ENCODE peak calls at places on chromosomes 3 and 15, in five cellular contexts. One of them, this sample, is unnamed.

GRCh38 chr3:7290062-7290825 is 429.3 kb downstream of the GRM7 start:
- DNase-seq in AG04450: no peak
- DNase-seq in left lung: no peak
- DNase-seq in mammary epithelial cell: no peak
- DNase-seq in MM.1S: no peak
- DNase-seq in this sample: no peak

GRCh38 chr15:22944651-22945050 is 35.5 kb downstream of the CYFIP1 start:
- DNase-seq in left lung: no peak
- DNase-seq in AG04450: no peak
- DNase-seq in mammary epithelial cell: peak; percentile 58
- DNase-seq in MM.1S: no peak
- DNase-seq in this sample: no peak

GRCh38 chr3:32313169-32313568 is 74.7 kb downstream of the CMTM8 start:
- DNase-seq in mammary epithelial cell: no peak
- DNase-seq in AG04450: no peak
- DNase-seq in MM.1S: no peak
- DNase-seq in left lung: no peak
- DNase-seq in this sample: no peak

GRCh38 chr3:12194209-12194608 is 35.5 kb upstream of the TIMP4 start:
- DNase-seq in left lung: no peak
- DNase-seq in mammary epithelial cell: peak; percentile 81
- DNase-seq in AG04450: peak; percentile 69
- DNase-seq in MM.1S: no peak
- DNase-seq in this sample: peak; percentile 88

GRCh38 chr3:70824785-70825184 is 512.3 kb upstream of the MDFIC2 start:
- DNase-seq in mammary epithelial cell: peak; percentile 54
- DNase-seq in AG04450: peak; percentile 53
- DNase-seq in MM.1S: no peak
- DNase-seq in left lung: no peak
- DNase-seq in this sample: peak; percentile 58

GRCh38 chr3:134236505-134236904 is 14.2 kb downstream of the RYK start:
- DNase-seq in left lung: no peak
- DNase-seq in AG04450: no peak
- DNase-seq in mammary epithelial cell: no peak
- DNase-seq in MM.1S: no peak
- DNase-seq in this sample: no peak

GRCh38 chr15:59668571-59668970 is 11.3 kb upstream of the GTF2A2 start:
- DNase-seq in MM.1S: no peak
- DNase-seq in mammary epithelial cell: no peak
- DNase-seq in AG04450: no peak
- DNase-seq in left lung: no peak
- DNase-seq in this sample: no peak

GRCh38 chr15:42137461-42138261 is 18.8 kb downstream of the PLA2G4F start:
- DNase-seq in left lung: no peak
- DNase-seq in MM.1S: peak; percentile 42
- DNase-seq in mammary epithelial cell: peak; percentile 40
- DNase-seq in AG04450: no peak
- DNase-seq in this sample: peak; percentile 81

GRCh38 chr3:156109989-156110388 is 10.4 kb upstream of the KCNAB1 start:
- DNase-seq in mammary epithelial cell: no peak
- DNase-seq in MM.1S: no peak
- DNase-seq in left lung: no peak
- DNase-seq in AG04450: no peak
- DNase-seq in this sample: no peak

GRCh38 chr3:19046440-19046839 is 101.9 kb upstream of the KCNH8 start:
- DNase-seq in AG04450: no peak
- DNase-seq in left lung: no peak
- DNase-seq in mammary epithelial cell: no peak
- DNase-seq in MM.1S: peak; percentile 21
- DNase-seq in this sample: no peak

GRCh38 chr3:177960014-177960413 is 576.2 kb upstream of the KCNMB2 start:
- DNase-seq in left lung: no peak
- DNase-seq in AG04450: no peak
- DNase-seq in mammary epithelial cell: no peak
- DNase-seq in MM.1S: no peak
- DNase-seq in this sample: no peak

GRCh38 chr3:28799084-28799483 is 450.5 kb upstream of the AZI2 start:
- DNase-seq in mammary epithelial cell: no peak
- DNase-seq in left lung: no peak
- DNase-seq in MM.1S: no peak
- DNase-seq in AG04450: no peak
- DNase-seq in this sample: peak; percentile 4

GRCh38 chr3:98034486-98034885 is 629 bp downstream of the GABRR3 start:
- DNase-seq in mammary epithelial cell: no peak
- DNase-seq in left lung: no peak
- DNase-seq in AG04450: no peak
- DNase-seq in MM.1S: no peak
- DNase-seq in this sample: no peak

GRCh38 chr15:90009301-90010063 is 8.4 kb downstream of the ZNF710 start:
- DNase-seq in mammary epithelial cell: no peak
- DNase-seq in MM.1S: no peak
- DNase-seq in left lung: no peak
- DNase-seq in AG04450: no peak
- DNase-seq in this sample: no peak

GRCh38 chr3:19149388-19149787 is 1.1 kb downstream of the KCNH8 start:
- DNase-seq in left lung: no peak
- DNase-seq in MM.1S: peak; percentile 60
- DNase-seq in mammary epithelial cell: no peak
- DNase-seq in AG04450: no peak
- DNase-seq in this sample: peak; percentile 29

GRCh38 chr3:46407976-46408375 is 917 bp downstream of the CCRL2 start:
- DNase-seq in left lung: no peak
- DNase-seq in mammary epithelial cell: no peak
- DNase-seq in AG04450: no peak
- DNase-seq in MM.1S: no peak
- DNase-seq in this sample: peak; percentile 48

GRCh38 chr3:179526989-179527391 is 35.7 kb upstream of the ACTL6A start:
- DNase-seq in mammary epithelial cell: peak; percentile 7
- DNase-seq in MM.1S: no peak
- DNase-seq in AG04450: peak; percentile 62
- DNase-seq in left lung: no peak
- DNase-seq in this sample: peak; percentile 77

GRCh38 chr3:71581981-71582611 is 1.4 kb downstream of the FOXP1 start:
- DNase-seq in MM.1S: no peak
- DNase-seq in left lung: peak; percentile 92
- DNase-seq in AG04450: no peak
- DNase-seq in mammary epithelial cell: peak; percentile 45
- DNase-seq in this sample: peak; percentile 71

GRCh38 chr15:62068787-62069170 is 2.0 kb downstream of the C2CD4A start:
- DNase-seq in left lung: no peak
- DNase-seq in AG04450: no peak
- DNase-seq in MM.1S: no peak
- DNase-seq in mammary epithelial cell: peak; percentile 3
- DNase-seq in this sample: peak; percentile 76

GRCh38 chr15:62413147-62413546 is 248.1 kb upstream of the C2CD4B start:
- DNase-seq in left lung: no peak
- DNase-seq in MM.1S: no peak
- DNase-seq in mammary epithelial cell: no peak
- DNase-seq in AG04450: no peak
- DNase-seq in this sample: peak; percentile 34

GRCh38 chr3:168671091-168671490 is 575.4 kb upstream of the GOLIM4 start:
- DNase-seq in left lung: no peak
- DNase-seq in mammary epithelial cell: no peak
- DNase-seq in MM.1S: no peak
- DNase-seq in AG04450: no peak
- DNase-seq in this sample: no peak

GRCh38 chr15:84625125-84625524 is 24.3 kb downstream of the ZSCAN2 start:
- DNase-seq in mammary epithelial cell: no peak
- DNase-seq in AG04450: no peak
- DNase-seq in MM.1S: no peak
- DNase-seq in left lung: no peak
- DNase-seq in this sample: no peak

GRCh38 chr15:41879321-41879845 is 14.5 kb downstream of the SPTBN5 start:
- DNase-seq in MM.1S: no peak
- DNase-seq in left lung: peak; percentile 61
- DNase-seq in AG04450: no peak
- DNase-seq in mammary epithelial cell: no peak
- DNase-seq in this sample: no peak

DNA sequence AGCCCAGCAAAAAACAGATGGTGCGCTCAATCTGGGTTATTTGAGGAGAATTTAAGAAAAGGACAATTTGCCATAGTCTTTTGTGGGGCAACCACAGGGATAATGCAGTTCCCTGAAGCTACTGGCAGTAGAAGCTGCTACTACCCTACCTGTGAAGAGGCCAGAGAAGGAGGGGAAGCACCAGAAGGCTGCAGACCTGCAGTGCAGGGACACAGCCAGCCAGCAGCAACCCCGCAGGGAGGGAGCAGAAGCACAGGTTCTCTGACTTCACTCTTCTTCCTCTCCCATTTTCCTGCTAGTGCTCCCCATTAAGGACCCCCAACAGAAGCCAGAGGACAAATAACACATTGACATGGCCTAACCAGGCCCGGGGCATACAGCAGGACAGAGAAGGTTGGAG is 30.3 kb downstream of the POPDC2 start:
- DNase-seq in AG04450: no peak
- DNase-seq in mammary epithelial cell: no peak
- DNase-seq in MM.1S: no peak
- DNase-seq in left lung: no peak
- DNase-seq in this sample: no peak
- H3K27ac ChIP-seq in AG04450: peak overlapping the region; percentile 71
- H3K27ac ChIP-seq in mammary epithelial cell: no peak overlapping the region
- H3K27ac ChIP-seq in MM.1S: no peak overlapping the region
- H3K27ac ChIP-seq in left lung: peak overlapping the region; percentile 74
- H3K27ac ChIP-seq in this sample: no peak overlapping the region

GRCh38 chr3:123629747-123630047 is 44.8 kb upstream of the HACD2 start:
- DNase-seq in mammary epithelial cell: no peak
- DNase-seq in AG04450: no peak
- DNase-seq in MM.1S: no peak
- DNase-seq in left lung: no peak
- DNase-seq in this sample: no peak

GRCh38 chr3:123633530-123633929 is 48.7 kb upstream of the HACD2 start:
- DNase-seq in MM.1S: no peak
- DNase-seq in mammary epithelial cell: no peak
- DNase-seq in AG04450: no peak
- DNase-seq in left lung: no peak
- DNase-seq in this sample: peak; percentile 23

GRCh38 chr3:123635220-123635619 is 50.4 kb upstream of the HACD2 start:
- DNase-seq in AG04450: no peak
- DNase-seq in left lung: no peak
- DNase-seq in MM.1S: no peak
- DNase-seq in mammary epithelial cell: peak; percentile 34
- DNase-seq in this sample: no peak

GRCh38 chr3:123634149-123635051 is 49.5 kb upstream of the HACD2 start:
- DNase-seq in left lung: no peak
- DNase-seq in mammary epithelial cell: no peak
- DNase-seq in AG04450: no peak
- DNase-seq in MM.1S: no peak
- DNase-seq in this sample: no peak

DNA sequence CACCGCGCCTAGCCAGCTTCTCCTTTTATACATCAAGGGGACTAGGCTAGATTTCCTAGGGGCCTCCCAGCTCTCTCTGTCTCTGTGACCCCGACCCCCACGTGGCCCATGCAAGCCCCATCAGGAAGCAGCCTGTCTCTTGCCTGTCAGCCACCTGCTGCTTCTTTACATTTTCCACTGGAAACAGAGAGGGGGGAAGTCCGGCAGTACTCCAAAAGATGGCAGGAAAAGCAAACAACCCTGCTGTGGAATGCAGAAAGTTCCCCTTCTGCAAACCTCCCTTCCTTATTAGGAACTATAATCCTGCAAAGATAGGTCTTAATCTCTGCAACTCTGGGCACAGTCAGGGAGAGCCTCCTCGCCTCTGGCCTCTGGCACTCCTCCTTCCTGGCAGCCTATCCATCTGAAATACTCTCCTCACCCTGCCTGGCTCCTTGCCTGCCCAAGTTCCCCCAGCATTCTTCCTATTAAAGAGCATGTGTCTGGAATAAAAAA is 47.4 kb upstream of the HACD2 start:
- DNase-seq in MM.1S: no peak
- DNase-seq in left lung: no peak
- DNase-seq in mammary epithelial cell: no peak
- DNase-seq in AG04450: peak; percentile 84
- DNase-seq in this sample: peak; percentile 22
- H3K27ac ChIP-seq in MM.1S: no peak overlapping the region
- H3K27ac ChIP-seq in left lung: no peak overlapping the region
- H3K27ac ChIP-seq in mammary epithelial cell: no peak overlapping the region
- H3K27ac ChIP-seq in AG04450: peak overlapping the region; percentile 39
- H3K27ac ChIP-seq in this sample: no peak overlapping the region

DNA sequence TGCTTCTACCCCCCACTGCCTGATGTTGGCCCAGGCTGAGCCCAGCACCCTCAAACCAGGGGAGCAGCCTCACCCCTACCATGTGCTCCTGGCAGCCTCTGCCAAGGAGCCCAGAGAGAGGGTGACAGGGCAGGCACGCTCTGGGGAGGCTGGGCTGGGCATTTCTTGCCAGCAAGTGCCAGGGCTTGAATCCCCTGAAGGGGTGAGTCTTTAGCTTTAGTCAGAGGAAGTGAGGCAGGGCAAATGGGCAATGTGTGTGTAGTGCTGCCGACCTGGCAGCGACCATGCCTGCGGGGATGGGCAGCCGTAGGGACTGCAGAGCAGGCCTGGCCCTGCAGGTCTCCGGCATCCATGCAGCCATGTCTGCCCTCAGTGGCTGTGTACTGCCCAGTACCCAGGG is 18.1 kb downstream of the DUSP7 start:
- DNase-seq in MM.1S: no peak
- DNase-seq in AG04450: no peak
- DNase-seq in left lung: no peak
- DNase-seq in mammary epithelial cell: peak; percentile 72
- DNase-seq in this sample: no peak
- H3K27ac ChIP-seq in MM.1S: no peak overlapping the region
- H3K27ac ChIP-seq in AG04450: no peak overlapping the region
- H3K27ac ChIP-seq in left lung: no peak overlapping the region
- H3K27ac ChIP-seq in mammary epithelial cell: no peak overlapping the region
- H3K27ac ChIP-seq in this sample: no peak overlapping the region

GRCh38 chr3:172303941-172304558 is 144.2 kb downstream of the GHSR start:
- DNase-seq in mammary epithelial cell: no peak
- DNase-seq in MM.1S: no peak
- DNase-seq in AG04450: no peak
- DNase-seq in left lung: no peak
- DNase-seq in this sample: no peak

GRCh38 chr3:172307143-172307560 is 141.1 kb downstream of the GHSR start:
- DNase-seq in mammary epithelial cell: peak; percentile 86
- DNase-seq in MM.1S: no peak
- DNase-seq in left lung: no peak
- DNase-seq in AG04450: no peak
- DNase-seq in this sample: peak; percentile 45

GRCh38 chr3:172303181-172303580 is 145.1 kb downstream of the GHSR start:
- DNase-seq in left lung: no peak
- DNase-seq in MM.1S: no peak
- DNase-seq in mammary epithelial cell: no peak
- DNase-seq in AG04450: no peak
- DNase-seq in this sample: peak; percentile 50

GRCh38 chr3:172305552-172305951 is 142.7 kb downstream of the GHSR start:
- DNase-seq in MM.1S: no peak
- DNase-seq in AG04450: no peak
- DNase-seq in left lung: no peak
- DNase-seq in mammary epithelial cell: peak; percentile 87
- DNase-seq in this sample: peak; percentile 90

DNA sequence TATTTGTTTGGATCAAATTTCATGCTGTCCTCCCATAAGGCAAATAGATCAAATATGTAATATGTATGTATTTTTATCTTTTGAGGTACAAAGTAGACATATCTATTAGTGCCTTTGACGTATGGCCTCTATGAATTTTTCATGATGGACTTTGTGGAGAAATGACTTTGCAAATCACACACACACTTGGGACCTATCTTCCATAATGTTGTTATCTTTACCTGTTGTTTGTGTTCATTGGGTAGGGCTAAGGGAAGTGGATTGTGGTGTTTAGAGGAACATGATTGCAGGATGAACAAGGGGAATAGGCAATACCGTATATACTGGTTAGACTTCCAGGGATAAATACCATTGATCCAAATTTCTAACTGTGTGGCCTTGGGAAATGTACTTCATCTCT is 142.3 kb downstream of the GHSR start:
- DNase-seq in mammary epithelial cell: no peak
- DNase-seq in MM.1S: no peak
- DNase-seq in AG04450: no peak
- DNase-seq in left lung: no peak
- DNase-seq in this sample: no peak
- H3K27ac ChIP-seq in mammary epithelial cell: peak overlapping the region; percentile 30
- H3K27ac ChIP-seq in MM.1S: no peak overlapping the region
- H3K27ac ChIP-seq in AG04450: no peak overlapping the region
- H3K27ac ChIP-seq in left lung: no peak overlapping the region
- H3K27ac ChIP-seq in this sample: peak overlapping the region; percentile 63